ENCODE peak calls at places on chromosomes 4 and X, in five cellular contexts. One of them, this sample, is unnamed. For H3K27me3, the result is how much of the 10 kb centered on the place peaks cover.

GRCh38 chr4:173917255-173917960 is 366.1 kb downstream of the FBXO8 start:
- DNase-seq in lower lobe of right lung: no peak
- DNase-seq in colonic mucosa: no peak
- DNase-seq in upper lobe of left lung: no peak
- DNase-seq in heart left ventricle: no peak
- DNase-seq in this sample: no peak

GRCh38 chr4:2839060-2839459 is 4.6 kb upstream of the ADD1 start:
- DNase-seq in lower lobe of right lung: no peak
- DNase-seq in colonic mucosa: no peak
- DNase-seq in upper lobe of left lung: no peak
- DNase-seq in heart left ventricle: no peak
- DNase-seq in this sample: no peak

GRCh38 chrX:130120321-130120731 is 10.0 kb upstream of the ELF4 start:
- DNase-seq in lower lobe of right lung: no peak
- DNase-seq in colonic mucosa: no peak
- DNase-seq in upper lobe of left lung: no peak
- DNase-seq in heart left ventricle: no peak
- DNase-seq in this sample: no peak

GRCh38 chr4:54661686-54662085 is 3.9 kb downstream of the KIT start:
- DNase-seq in lower lobe of right lung: no peak
- DNase-seq in colonic mucosa: no peak
- DNase-seq in upper lobe of left lung: no peak
- DNase-seq in heart left ventricle: no peak
- DNase-seq in this sample: no peak

GRCh38 chr4:87584509-87584908 is 23.8 kb upstream of the DSPP start:
- DNase-seq in lower lobe of right lung: no peak
- DNase-seq in colonic mucosa: no peak
- DNase-seq in upper lobe of left lung: no peak
- DNase-seq in heart left ventricle: no peak
- DNase-seq in this sample: no peak

GRCh38 chr4:115360441-115360840 is 247.0 kb upstream of the NDST4 start:
- DNase-seq in lower lobe of right lung: no peak
- DNase-seq in colonic mucosa: no peak
- DNase-seq in upper lobe of left lung: no peak
- DNase-seq in heart left ventricle: no peak
- DNase-seq in this sample: no peak

GRCh38 chr4:133450813-133451212 is 301.7 kb downstream of the PCDH10 start:
- DNase-seq in lower lobe of right lung: no peak
- DNase-seq in colonic mucosa: no peak
- DNase-seq in upper lobe of left lung: peak
- DNase-seq in heart left ventricle: no peak
- DNase-seq in this sample: no peak

GRCh38 chr4:40719008-40719623 is 30.6 kb upstream of the NSUN7 start:
- DNase-seq in lower lobe of right lung: no peak
- DNase-seq in colonic mucosa: peak
- DNase-seq in upper lobe of left lung: no peak
- DNase-seq in heart left ventricle: no peak
- DNase-seq in this sample: peak

GRCh38 chr4:108959497-108959896 is 196.6 kb upstream of the ETNPPL start:
- DNase-seq in lower lobe of right lung: no peak
- DNase-seq in colonic mucosa: no peak
- DNase-seq in upper lobe of left lung: no peak
- DNase-seq in heart left ventricle: no peak
- DNase-seq in this sample: no peak

GRCh38 chrX:79095441-79096338 is 48.8 kb upstream of the GPR174 start:
- DNase-seq in lower lobe of right lung: no peak
- DNase-seq in colonic mucosa: no peak
- DNase-seq in upper lobe of left lung: no peak
- DNase-seq in heart left ventricle: no peak
- DNase-seq in this sample: no peak
- H3K27me3 ChIP-seq in lower lobe of right lung: under half
- H3K27me3 ChIP-seq in colonic mucosa: under half
- H3K27me3 ChIP-seq in upper lobe of left lung: under half
- H3K27me3 ChIP-seq in heart left ventricle: under half
- H3K27me3 ChIP-seq in this sample: under half

DNA sequence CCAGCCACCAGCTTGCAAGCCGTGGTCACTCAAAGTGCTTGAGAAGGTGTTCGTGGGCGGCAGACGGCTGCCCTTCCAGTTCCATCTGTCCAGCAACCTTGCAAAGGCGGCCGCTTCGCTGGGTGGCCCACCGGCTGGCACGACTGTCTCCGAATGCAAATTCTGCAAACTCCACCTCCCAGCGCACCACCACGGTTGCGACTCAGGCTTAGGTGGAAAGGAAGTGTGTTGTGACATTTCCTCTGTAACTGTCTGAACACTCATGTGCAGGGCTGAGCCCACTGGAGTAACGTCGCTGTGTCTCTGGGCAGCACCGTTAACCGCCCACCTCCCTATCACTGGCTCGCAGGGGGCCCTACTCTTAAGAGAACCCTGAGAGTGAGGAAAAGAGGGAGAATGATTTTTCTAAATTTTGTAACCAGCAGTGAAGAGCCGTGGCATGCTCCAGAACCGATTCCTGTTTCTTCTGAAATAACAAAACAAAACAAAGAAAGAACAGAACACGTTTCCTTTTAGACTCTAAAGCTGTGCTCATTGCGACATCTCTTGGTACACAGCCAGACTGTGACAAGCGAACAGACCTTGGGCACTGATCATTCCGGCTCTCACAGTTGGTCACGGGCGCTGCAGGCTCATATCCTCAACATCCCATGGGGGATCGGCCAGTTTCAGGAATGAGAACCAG is at the start of gene P2RY8:
- DNase-seq in lower lobe of right lung: peak
- DNase-seq in colonic mucosa: peak
- DNase-seq in upper lobe of left lung: peak
- DNase-seq in heart left ventricle: peak
- DNase-seq in this sample: peak
- H3K27me3 ChIP-seq in lower lobe of right lung: under half
- H3K27me3 ChIP-seq in colonic mucosa: under half
- H3K27me3 ChIP-seq in upper lobe of left lung: under half
- H3K27me3 ChIP-seq in heart left ventricle: under half
- H3K27me3 ChIP-seq in this sample: under half

GRCh38 chrX:1792636-1793035 is 177.8 kb downstream of the ASMT start:
- DNase-seq in lower lobe of right lung: no peak
- DNase-seq in colonic mucosa: no peak
- DNase-seq in upper lobe of left lung: no peak
- DNase-seq in heart left ventricle: no peak
- DNase-seq in this sample: no peak

GRCh38 chrX:1794586-1794985 is 179.7 kb downstream of the ASMT start:
- DNase-seq in lower lobe of right lung: no peak
- DNase-seq in colonic mucosa: no peak
- DNase-seq in upper lobe of left lung: no peak
- DNase-seq in heart left ventricle: no peak
- DNase-seq in this sample: no peak
- H3K27me3 ChIP-seq in lower lobe of right lung: under half
- H3K27me3 ChIP-seq in colonic mucosa: under half
- H3K27me3 ChIP-seq in upper lobe of left lung: under half
- H3K27me3 ChIP-seq in heart left ventricle: under half
- H3K27me3 ChIP-seq in this sample: under half

GRCh38 chr4:25106363-25107151 is 53.7 kb downstream of the SEPSECS start:
- DNase-seq in lower lobe of right lung: no peak
- DNase-seq in colonic mucosa: no peak
- DNase-seq in upper lobe of left lung: no peak
- DNase-seq in heart left ventricle: no peak
- DNase-seq in this sample: no peak

GRCh38 chr4:25101836-25102235 is 58.4 kb downstream of the SEPSECS start:
- DNase-seq in lower lobe of right lung: no peak
- DNase-seq in colonic mucosa: no peak
- DNase-seq in upper lobe of left lung: no peak
- DNase-seq in heart left ventricle: no peak
- DNase-seq in this sample: no peak

GRCh38 chr4:25107827-25108516 is 52.3 kb downstream of the SEPSECS start:
- DNase-seq in lower lobe of right lung: no peak
- DNase-seq in colonic mucosa: no peak
- DNase-seq in upper lobe of left lung: peak
- DNase-seq in heart left ventricle: peak
- DNase-seq in this sample: peak

GRCh38 chr4:25103423-25103822 is 56.8 kb downstream of the SEPSECS start:
- DNase-seq in lower lobe of right lung: no peak
- DNase-seq in colonic mucosa: no peak
- DNase-seq in upper lobe of left lung: no peak
- DNase-seq in heart left ventricle: peak
- DNase-seq in this sample: no peak

GRCh38 chr4:25104561-25104960 is 55.7 kb downstream of the SEPSECS start:
- DNase-seq in lower lobe of right lung: no peak
- DNase-seq in colonic mucosa: no peak
- DNase-seq in upper lobe of left lung: no peak
- DNase-seq in heart left ventricle: no peak
- DNase-seq in this sample: no peak
- H3K27me3 ChIP-seq in lower lobe of right lung: under half
- H3K27me3 ChIP-seq in colonic mucosa: under half
- H3K27me3 ChIP-seq in upper lobe of left lung: under half
- H3K27me3 ChIP-seq in heart left ventricle: under half
- H3K27me3 ChIP-seq in this sample: under half

DNA sequence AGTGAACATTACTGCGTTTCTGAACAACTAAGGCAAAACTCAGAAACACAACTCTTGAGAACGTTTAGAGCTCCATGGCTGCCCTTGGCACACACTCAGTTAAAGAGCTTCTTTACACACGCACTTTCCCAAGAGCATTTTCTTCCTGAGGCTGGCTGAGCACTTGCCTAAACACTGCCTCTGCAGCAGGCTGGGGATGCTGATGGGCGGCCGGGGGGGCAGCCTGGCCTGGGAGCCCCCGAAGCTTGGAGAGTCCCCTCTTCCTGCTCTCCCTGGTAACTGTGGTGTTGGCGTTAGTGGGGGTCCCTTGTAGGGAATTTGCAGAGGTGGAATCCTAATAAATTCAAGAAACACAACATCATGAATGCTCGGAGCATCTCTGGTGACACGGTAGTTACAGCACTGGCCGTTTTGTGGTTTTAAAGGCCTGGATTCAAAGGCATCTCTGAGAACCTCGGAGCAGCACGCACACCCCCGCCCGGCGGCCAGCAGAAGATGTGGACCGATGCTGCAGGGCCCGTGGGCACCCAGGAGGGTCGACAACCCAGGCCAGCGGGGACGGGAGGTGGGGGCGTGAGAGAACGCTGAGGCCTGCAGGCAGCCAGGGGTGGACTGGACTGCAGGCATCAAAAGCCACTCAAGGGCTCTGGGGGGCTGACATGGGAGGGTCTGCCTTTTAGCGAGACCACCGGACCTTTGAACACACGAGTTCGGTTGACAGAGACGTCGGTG is 45.4 kb downstream of the FGFRL1 start:
- DNase-seq in lower lobe of right lung: no peak
- DNase-seq in colonic mucosa: no peak
- DNase-seq in upper lobe of left lung: peak
- DNase-seq in heart left ventricle: no peak
- DNase-seq in this sample: no peak
- H3K27me3 ChIP-seq in lower lobe of right lung: half or more
- H3K27me3 ChIP-seq in colonic mucosa: under half
- H3K27me3 ChIP-seq in upper lobe of left lung: under half
- H3K27me3 ChIP-seq in heart left ventricle: under half
- H3K27me3 ChIP-seq in this sample: under half

GRCh38 chrX:150198776-150199175 is 164.3 kb upstream of the MAMLD1 start:
- DNase-seq in lower lobe of right lung: no peak
- DNase-seq in colonic mucosa: no peak
- DNase-seq in upper lobe of left lung: no peak
- DNase-seq in heart left ventricle: no peak
- DNase-seq in this sample: no peak
- H3K27me3 ChIP-seq in lower lobe of right lung: under half
- H3K27me3 ChIP-seq in colonic mucosa: under half
- H3K27me3 ChIP-seq in upper lobe of left lung: under half
- H3K27me3 ChIP-seq in heart left ventricle: under half
- H3K27me3 ChIP-seq in this sample: under half

GRCh38 chr4:186653973-186654372 is 69.7 kb downstream of the FAT1 start:
- DNase-seq in lower lobe of right lung: no peak
- DNase-seq in colonic mucosa: no peak
- DNase-seq in upper lobe of left lung: no peak
- DNase-seq in heart left ventricle: no peak
- DNase-seq in this sample: no peak
- H3K27me3 ChIP-seq in lower lobe of right lung: under half
- H3K27me3 ChIP-seq in colonic mucosa: under half
- H3K27me3 ChIP-seq in upper lobe of left lung: under half
- H3K27me3 ChIP-seq in heart left ventricle: under half
- H3K27me3 ChIP-seq in this sample: under half

DNA sequence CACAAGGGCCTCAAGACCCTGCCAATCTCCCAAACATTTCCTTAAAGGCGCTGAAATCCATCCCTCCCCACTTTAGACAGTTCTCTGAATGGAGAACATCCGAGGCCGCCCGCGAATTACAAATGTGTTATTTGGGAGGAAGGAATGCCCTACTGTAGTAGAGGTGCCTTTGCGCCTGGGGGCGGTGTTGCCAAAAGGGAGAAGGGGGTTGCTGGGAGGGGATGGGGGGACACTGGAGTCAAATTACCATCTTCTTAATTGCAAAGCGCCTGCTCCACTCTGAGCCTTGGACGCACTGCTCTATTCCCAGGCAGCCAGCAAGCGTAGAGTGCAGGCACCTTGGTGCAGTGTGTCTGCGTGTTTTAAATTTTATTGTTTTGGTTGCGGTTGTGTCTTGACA is 2.7 kb downstream of the TMEM255A start:
- DNase-seq in lower lobe of right lung: peak
- DNase-seq in colonic mucosa: no peak
- DNase-seq in upper lobe of left lung: no peak
- DNase-seq in heart left ventricle: no peak
- DNase-seq in this sample: no peak
- H3K27me3 ChIP-seq in lower lobe of right lung: under half
- H3K27me3 ChIP-seq in colonic mucosa: under half
- H3K27me3 ChIP-seq in upper lobe of left lung: under half
- H3K27me3 ChIP-seq in heart left ventricle: under half
- H3K27me3 ChIP-seq in this sample: under half

This sample was measured in body of pancreas.